ENCODE peak calls at places on chromosome X, in six cellular contexts. W is AG10803, H is NAMALWA, U is mesenchymal stem cell, D is adrenal gland, F is GM20000. V is an unnamed sample.

GRCh38 chrX:29911673-29912072 is 303.7 kb upstream of the MAGEB2 start:
- DNase-seq in D (no peak), H (peak), U (no peak), F (no peak), W (no peak), V (no peak)

GRCh38 chrX:11791090-11791489 is 33.1 kb downstream of the MSL3 start:
- DNase-seq in F (no peak), D (no peak), H (peak), W (no peak), U (no peak), V (no peak)

GRCh38 chrX:21153503-21153902 is 220.7 kb upstream of the CNKSR2 start:
- DNase-seq in F (no peak), W (peak), H (no peak), U (peak), D (no peak), V (no peak)

GRCh38 chrX:148310402-148311200 is 189.8 kb upstream of the AFF2 start:
- DNase-seq in H (peak), F (peak), U (no peak), W (no peak), D (no peak), V (no peak)

GRCh38 chrX:29071525-29071924 is 484.3 kb downstream of the IL1RAPL1 start:
- DNase-seq in U (no peak), W (peak), D (no peak), H (no peak), F (no peak), V (no peak)

GRCh38 chrX:73577368-73577767 is 14.4 kb downstream of the CHIC1 start:
- DNase-seq in U (peak), F (no peak), W (peak), D (peak), H (no peak), V (peak)

GRCh38 chrX:107827852-107828251 is 2.2 kb downstream of the MID2 start:
- DNase-seq in H (no peak), U (peak), F (no peak), D (no peak), W (no peak), V (no peak)

GRCh38 chrX:97398030-97398551 is 514.4 kb downstream of the RPA4 start:
- DNase-seq in W (no peak), H (no peak), D (no peak), F (peak), U (peak), V (no peak)

GRCh38 chrX:14501312-14501711 is 28.0 kb upstream of the GLRA2 start:
- DNase-seq in W (no peak), F (no peak), D (no peak), U (no peak), H (no peak), V (no peak)

GRCh38 chrX:153443476-153444332 is 2.2 kb downstream of the TREX2 start:
- DNase-seq in W (no peak), H (no peak), F (no peak), D (no peak), U (no peak), V (no peak)

GRCh38 chrX:20665441-20665840 is 398.7 kb upstream of the RPS6KA3 start:
- DNase-seq in D (no peak), F (no peak), W (peak), H (no peak), U (no peak), V (no peak)

GRCh38 chrX:65706041-65706828 is 38.8 kb downstream of the MSN start:
- DNase-seq in D (peak), U (peak), H (no peak), F (peak), W (peak), V (no peak)

GRCh38 chrX:151476597-151476996 is 79.6 kb downstream of the VMA21 start:
- DNase-seq in W (no peak), H (no peak), D (no peak), F (no peak), U (no peak), V (no peak)

GRCh38 chrX:29348288-29348687 is 761.0 kb downstream of the IL1RAPL1 start:
- DNase-seq in D (no peak), U (no peak), H (no peak), W (no peak), F (no peak), V (no peak)

GRCh38 chrX:134886201-134886600 is 104.6 kb upstream of the SMIM10 start:
- DNase-seq in U (peak), F (no peak), D (no peak), W (no peak), H (no peak), V (no peak)

GRCh38 chrX:64205441-64205734 is at the start of gene AMER1:
- DNase-seq in H (no peak), D (no peak), F (no peak), U (no peak), W (no peak), V (no peak)

V was measured in neuronal stem cell.